ENCODE peak calls at places on chromosomes 11 and 22, in ten cellular contexts. J is anterior cingulate cortex, N is GM20000, M is glutamatergic neuron, T is aorta, E is fibroblast of pulmonary artery, H is HCEC 1CT, P is kidney tubule cell, Z is right lobe of liver, L is fibroblast of lung. S is an unnamed sample.

GRCh38 chr22:27431896-27432295 is 369.7 kb downstream of the MN1 start:
- DNase-seq in P (no peak), M (no peak), N (no peak), H (no peak), Z (no peak), E (no peak), T (no peak), L (no peak), J (no peak), S (no peak)

GRCh38 chr11:61885166-61885778 is 6.1 kb downstream of the FADS3 start:
- DNase-seq in L (no peak), P (no peak), J (no peak), E (no peak), Z (no peak), H (no peak), N (no peak), T (no peak), M (no peak), S (peak)

GRCh38 chr11:109309153-109309552 is 112.8 kb upstream of the C11orf87 start:
- DNase-seq in E (peak), H (no peak), Z (no peak), L (no peak), N (no peak), M (no peak), P (no peak), J (no peak), T (no peak), S (peak)

GRCh38 chr11:117315285-117316196 is 515 bp downstream of the BACE1 start:
- DNase-seq in N (peak), P (no peak), J (no peak), H (no peak), L (no peak), E (no peak), Z (no peak), M (peak), T (no peak), S (no peak)

GRCh38 chr11:108758458-108758857 is 93.6 kb downstream of the DDX10 start:
- DNase-seq in E (peak), M (no peak), J (no peak), P (no peak), L (peak), T (no peak), H (no peak), Z (no peak), N (no peak), S (no peak)

GRCh38 chr11:16204261-16204660 is 152.1 kb downstream of the SOX6 start:
- DNase-seq in N (no peak), H (no peak), L (peak), Z (no peak), J (no peak), P (no peak), T (no peak), E (no peak), M (no peak), S (no peak)

GRCh38 chr22:38881464-38881871 is 9.5 kb upstream of the CBX6 start:
- DNase-seq in E (peak), H (peak), J (no peak), P (no peak), M (no peak), L (peak), T (peak), N (no peak), Z (peak), S (peak)

GRCh38 chr11:21072517-21072916 is 403.1 kb downstream of the NELL1 start:
- DNase-seq in P (no peak), E (no peak), H (no peak), L (no peak), N (peak), M (no peak), Z (no peak), T (no peak), J (no peak), S (no peak)

GRCh38 chr11:123072279-123072678 is 10.3 kb upstream of the HSPA8 start:
- DNase-seq in Z (no peak), E (no peak), P (peak), M (no peak), H (no peak), L (no peak), N (no peak), J (no peak), T (no peak), S (no peak)